ENCODE peak calls at places on chromosomes 7 and 10, in eight cellular contexts. One of them, this sample, is unnamed.

GRCh38 chr10:101379663-101380352 is 25.8 kb downstream of the BTRC start:
- DNase-seq in NCI-H460: no peak
- DNase-seq in colonic mucosa: no peak
- DNase-seq in activated naive CD8-positive, alpha-beta T cell treated with anti-CD3 and anti-CD28 coated beads, Interleukin-2, amount 50 U/mL, for 24 hours: no peak
- DNase-seq in H9: no peak
- DNase-seq in psoas muscle: no peak
- DNase-seq in activated CD4-positive, alpha-beta T cell treated with anti-CD3 and anti-CD28 coated beads for 48 hours: no peak
- DNase-seq in left ventricle myocardium inferior: no peak
- DNase-seq in this sample: no peak

GRCh38 chr7:37150180-37150579 is 298.5 kb downstream of the ELMO1 start:
- DNase-seq in NCI-H460: no peak
- DNase-seq in colonic mucosa: peak
- DNase-seq in activated naive CD8-positive, alpha-beta T cell treated with anti-CD3 and anti-CD28 coated beads, Interleukin-2, amount 50 U/mL, for 24 hours: no peak
- DNase-seq in H9: no peak
- DNase-seq in psoas muscle: no peak
- DNase-seq in activated CD4-positive, alpha-beta T cell treated with anti-CD3 and anti-CD28 coated beads for 48 hours: no peak
- DNase-seq in left ventricle myocardium inferior: no peak
- DNase-seq in this sample: peak

GRCh38 chr7:40346554-40346953 is 211.7 kb downstream of the SUGCT start:
- DNase-seq in NCI-H460: no peak
- DNase-seq in colonic mucosa: no peak
- DNase-seq in activated naive CD8-positive, alpha-beta T cell treated with anti-CD3 and anti-CD28 coated beads, Interleukin-2, amount 50 U/mL, for 24 hours: no peak
- DNase-seq in H9: no peak
- DNase-seq in psoas muscle: no peak
- DNase-seq in activated CD4-positive, alpha-beta T cell treated with anti-CD3 and anti-CD28 coated beads for 48 hours: no peak
- DNase-seq in left ventricle myocardium inferior: no peak
- DNase-seq in this sample: no peak

GRCh38 chr10:1595242-1595600 is 142.1 kb downstream of the ADARB2 start:
- DNase-seq in NCI-H460: no peak
- DNase-seq in colonic mucosa: no peak
- DNase-seq in activated naive CD8-positive, alpha-beta T cell treated with anti-CD3 and anti-CD28 coated beads, Interleukin-2, amount 50 U/mL, for 24 hours: no peak
- DNase-seq in H9: peak
- DNase-seq in psoas muscle: no peak
- DNase-seq in activated CD4-positive, alpha-beta T cell treated with anti-CD3 and anti-CD28 coated beads for 48 hours: no peak
- DNase-seq in left ventricle myocardium inferior: no peak
- DNase-seq in this sample: no peak

GRCh38 chr7:84633-85020 is 107.7 kb upstream of the FAM20C start:
- DNase-seq in NCI-H460: no peak
- DNase-seq in colonic mucosa: no peak
- DNase-seq in activated naive CD8-positive, alpha-beta T cell treated with anti-CD3 and anti-CD28 coated beads, Interleukin-2, amount 50 U/mL, for 24 hours: no peak
- DNase-seq in H9: no peak
- DNase-seq in psoas muscle: no peak
- DNase-seq in activated CD4-positive, alpha-beta T cell treated with anti-CD3 and anti-CD28 coated beads for 48 hours: no peak
- DNase-seq in left ventricle myocardium inferior: no peak
- DNase-seq in this sample: no peak

GRCh38 chr10:14466256-14466655 is 135.5 kb upstream of the FRMD4A start:
- DNase-seq in NCI-H460: no peak
- DNase-seq in colonic mucosa: no peak
- DNase-seq in activated naive CD8-positive, alpha-beta T cell treated with anti-CD3 and anti-CD28 coated beads, Interleukin-2, amount 50 U/mL, for 24 hours: no peak
- DNase-seq in H9: no peak
- DNase-seq in psoas muscle: no peak
- DNase-seq in activated CD4-positive, alpha-beta T cell treated with anti-CD3 and anti-CD28 coated beads for 48 hours: no peak
- DNase-seq in left ventricle myocardium inferior: no peak
- DNase-seq in this sample: no peak

GRCh38 chr10:14532473-14533251 is 201.9 kb upstream of the FRMD4A start:
- DNase-seq in NCI-H460: no peak
- DNase-seq in colonic mucosa: peak
- DNase-seq in activated naive CD8-positive, alpha-beta T cell treated with anti-CD3 and anti-CD28 coated beads, Interleukin-2, amount 50 U/mL, for 24 hours: no peak
- DNase-seq in H9: no peak
- DNase-seq in psoas muscle: no peak
- DNase-seq in activated CD4-positive, alpha-beta T cell treated with anti-CD3 and anti-CD28 coated beads for 48 hours: no peak
- DNase-seq in left ventricle myocardium inferior: no peak
- DNase-seq in this sample: peak

GRCh38 chr7:381211-382117 is 91.5 kb downstream of the FOXL3 start:
- DNase-seq in NCI-H460: no peak
- DNase-seq in colonic mucosa: peak
- DNase-seq in activated naive CD8-positive, alpha-beta T cell treated with anti-CD3 and anti-CD28 coated beads, Interleukin-2, amount 50 U/mL, for 24 hours: peak
- DNase-seq in H9: peak
- DNase-seq in psoas muscle: no peak
- DNase-seq in activated CD4-positive, alpha-beta T cell treated with anti-CD3 and anti-CD28 coated beads for 48 hours: peak
- DNase-seq in left ventricle myocardium inferior: no peak
- DNase-seq in this sample: no peak

GRCh38 chr10:35184527-35185171 is 58.0 kb downstream of the CREM start:
- DNase-seq in NCI-H460: no peak
- DNase-seq in colonic mucosa: no peak
- DNase-seq in activated naive CD8-positive, alpha-beta T cell treated with anti-CD3 and anti-CD28 coated beads, Interleukin-2, amount 50 U/mL, for 24 hours: no peak
- DNase-seq in H9: no peak
- DNase-seq in psoas muscle: no peak
- DNase-seq in activated CD4-positive, alpha-beta T cell treated with anti-CD3 and anti-CD28 coated beads for 48 hours: no peak
- DNase-seq in left ventricle myocardium inferior: no peak
- DNase-seq in this sample: no peak

GRCh38 chr10:9547921-9548904 is 1469.5 kb upstream of the CELF2 start:
- DNase-seq in NCI-H460: no peak
- DNase-seq in colonic mucosa: no peak
- DNase-seq in activated naive CD8-positive, alpha-beta T cell treated with anti-CD3 and anti-CD28 coated beads, Interleukin-2, amount 50 U/mL, for 24 hours: no peak
- DNase-seq in H9: no peak
- DNase-seq in psoas muscle: no peak
- DNase-seq in activated CD4-positive, alpha-beta T cell treated with anti-CD3 and anti-CD28 coated beads for 48 hours: no peak
- DNase-seq in left ventricle myocardium inferior: no peak
- DNase-seq in this sample: no peak

GRCh38 chr10:4981722-4982471 is 18.7 kb downstream of the AKR1C1 start:
- DNase-seq in NCI-H460: no peak
- DNase-seq in colonic mucosa: peak
- DNase-seq in activated naive CD8-positive, alpha-beta T cell treated with anti-CD3 and anti-CD28 coated beads, Interleukin-2, amount 50 U/mL, for 24 hours: no peak
- DNase-seq in H9: peak
- DNase-seq in psoas muscle: no peak
- DNase-seq in activated CD4-positive, alpha-beta T cell treated with anti-CD3 and anti-CD28 coated beads for 48 hours: no peak
- DNase-seq in left ventricle myocardium inferior: no peak
- DNase-seq in this sample: peak

GRCh38 chr10:131636116-131636515 is 264.7 kb upstream of the PPP2R2D start:
- DNase-seq in NCI-H460: no peak
- DNase-seq in colonic mucosa: no peak
- DNase-seq in activated naive CD8-positive, alpha-beta T cell treated with anti-CD3 and anti-CD28 coated beads, Interleukin-2, amount 50 U/mL, for 24 hours: no peak
- DNase-seq in H9: no peak
- DNase-seq in psoas muscle: no peak
- DNase-seq in activated CD4-positive, alpha-beta T cell treated with anti-CD3 and anti-CD28 coated beads for 48 hours: no peak
- DNase-seq in left ventricle myocardium inferior: no peak
- DNase-seq in this sample: no peak

This sample was measured in transverse colon.